ENCODE peak calls at places on chromosomes 16 and 17, in four cellular contexts. K is neural crest cell, B is lower leg skin, X is upper lobe of right lung. T is an unnamed sample.

GRCh38 chr17:79836952-79837887 is 2.0 kb downstream of the CBX4 start:
- DNase-seq in K (peak), B (peak), X (peak), T (no peak)

GRCh38 chr16:7334801-7335560 is 2.3 kb downstream of the RBFOX1 start:
- DNase-seq in K (no peak), B (no peak), X (no peak), T (no peak)

GRCh38 chr17:43534909-43535308 is 11.2 kb downstream of the ETV4 start:
- DNase-seq in K (no peak), B (no peak), X (peak), T (no peak)

GRCh38 chr16:11696266-11697012 is 28.2 kb downstream of the SNN start:
- DNase-seq in K (no peak), B (no peak), X (no peak), T (no peak)

GRCh38 chr17:41917957-41918391 is 777 bp downstream of the ACLY start:
- DNase-seq in K (peak), B (peak), X (peak), T (peak)

GRCh38 chr17:40415390-40415789 is 2.3 kb downstream of the TOP2A start:
- DNase-seq in K (no peak), B (no peak), X (no peak), T (no peak)

GRCh38 chr16:66970775-66971725 is 10.0 kb downstream of the CES3 start:
- DNase-seq in K (no peak), B (no peak), X (no peak), T (no peak)

GRCh38 chr17:697682-698081 is 17.0 kb downstream of the VPS53 start:
- DNase-seq in K (no peak), B (no peak), X (no peak), T (no peak)

GRCh38 chr16:80300456-80300855 is 240.3 kb upstream of the DYNLRB2 start:
- DNase-seq in K (no peak), B (no peak), X (no peak), T (no peak)

GRCh38 chr17:80005360-80006338 is 30.0 kb downstream of the TBC1D16 start:
- DNase-seq in K (peak), B (no peak), X (no peak), T (peak)

GRCh38 chr17:3004925-3005324 is 58.5 kb downstream of the OR1D5 start:
- DNase-seq in K (no peak), B (no peak), X (no peak), T (no peak)

GRCh38 chr16:70691223-70692129 is 5.6 kb upstream of the MTSS2 start:
- DNase-seq in K (peak), B (peak), X (no peak), T (no peak)

GRCh38 chr16:66751135-66751991 is at the start of gene DYNC1LI2:
- DNase-seq in K (peak), B (peak), X (peak), T (peak)

GRCh38 chr17:58268774-58269556 is 11.8 kb downstream of the MPO start:
- DNase-seq in K (no peak), B (no peak), X (peak), T (no peak)

GRCh38 chr17:58271532-58271931 is 9.2 kb downstream of the MPO start:
- DNase-seq in K (no peak), B (no peak), X (no peak), T (no peak)

GRCh38 chr17:58272367-58273280 is 8.1 kb downstream of the MPO start:
- DNase-seq in K (no peak), B (no peak), X (no peak), T (no peak)

GRCh38 chr17:58269557-58270291 is 11.0 kb downstream of the MPO start:
- DNase-seq in K (no peak), B (no peak), X (no peak), T (no peak)

GRCh38 chr17:58270476-58271290 is 10.1 kb downstream of the MPO start:
- DNase-seq in K (no peak), B (no peak), X (peak), T (no peak)
- TF ChIP-seq CTCF in K (peak), B (no peak), X (peak), T (no peak)

GRCh38 chr17:78390241-78391050 is 12.0 kb downstream of the PGS1 start:
- DNase-seq in K (no peak), B (no peak), X (no peak), T (no peak)
- TF ChIP-seq CTCF in K (no peak), B (no peak), X (no peak), T (no peak)

GRCh38 chr16:49283376-49284049 is 1.9 kb upstream of the CBLN1 start:
- DNase-seq in K (no peak), B (no peak), X (no peak), T (no peak)
- TF ChIP-seq CTCF in K (no peak), B (no peak), X (no peak), T (no peak)

DNA sequence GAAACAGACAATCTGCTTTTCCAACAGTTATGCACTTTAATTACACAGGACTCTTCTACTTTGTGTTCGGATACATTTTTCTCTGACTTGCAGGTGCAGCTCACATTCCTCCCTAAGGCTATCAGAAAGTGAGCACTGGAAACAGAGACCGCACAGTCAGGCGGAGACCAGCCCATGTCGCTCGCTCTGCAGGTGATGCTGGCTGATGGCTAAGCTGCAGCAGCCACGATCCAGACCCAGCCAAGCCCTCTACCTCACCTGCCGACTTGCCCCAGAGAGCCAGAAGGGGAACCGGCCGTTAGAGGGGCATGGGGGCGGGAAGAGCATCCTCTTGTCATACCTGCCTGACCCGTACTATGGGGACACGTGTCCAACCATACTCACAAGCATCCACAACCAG is 33.8 kb downstream of the MAP1LC3B start:
- DNase-seq in K (no peak), B (no peak), X (peak), T (no peak)
- TF ChIP-seq CTCF in K (no peak), B (no peak), X (no peak), T (no peak)

GRCh38 chr16:3457434-3458252 is 14.2 kb downstream of the NAA60 start:
- DNase-seq in K (peak), B (peak), X (peak), T (peak)

GRCh38 chr16:3458278-3458851 is 14.9 kb downstream of the NAA60 start:
- DNase-seq in K (no peak), B (no peak), X (peak), T (no peak)

GRCh38 chr16:3459401-3460090 is 16.1 kb downstream of the NAA60 start:
- DNase-seq in K (no peak), B (no peak), X (no peak), T (no peak)

GRCh38 chr16:3460121-3460520 is 16.6 kb downstream of the NAA60 start:
- DNase-seq in K (no peak), B (no peak), X (no peak), T (no peak)

GRCh38 chr16:3458852-3459361 is 15.4 kb downstream of the NAA60 start:
- DNase-seq in K (no peak), B (no peak), X (no peak), T (no peak)
- TF ChIP-seq CTCF in K (no peak), B (no peak), X (no peak), T (no peak)